ENCODE peak calls at places on chromosomes 6 and 20, in seven cellular contexts. One of them, this sample, is unnamed.

GRCh38 chr6:160167547-160168391 is 46.2 kb downstream of the SLC22A1 start:
- DNase-seq in fibroblast of pulmonary artery: no peak
- DNase-seq in SK-N-SH: no peak
- DNase-seq in GM12864: no peak
- DNase-seq in HCT116: no peak
- DNase-seq in choroid plexus epithelial cell: peak; percentile 7
- DNase-seq in activated CD8-positive, alpha-beta T cell treated with anti-CD3 and anti-CD28 coated beads for 36 hours: no peak
- DNase-seq in this sample: no peak

GRCh38 chr20:45771182-45771759 is 20.4 kb downstream of the WFDC3 start:
- DNase-seq in activated CD8-positive, alpha-beta T cell treated with anti-CD3 and anti-CD28 coated beads for 36 hours: peak; percentile 87
- DNase-seq in SK-N-SH: peak; percentile 70
- DNase-seq in GM12864: peak; percentile 53
- DNase-seq in choroid plexus epithelial cell: peak; percentile 84
- DNase-seq in HCT116: peak; percentile 61
- DNase-seq in fibroblast of pulmonary artery: peak; percentile 78
- DNase-seq in this sample: peak; percentile 76

GRCh38 chr6:78363688-78364087 is 503.7 kb upstream of the IRAK1BP1 start:
- DNase-seq in SK-N-SH: peak; percentile 28
- DNase-seq in fibroblast of pulmonary artery: no peak
- DNase-seq in HCT116: no peak
- DNase-seq in choroid plexus epithelial cell: no peak
- DNase-seq in activated CD8-positive, alpha-beta T cell treated with anti-CD3 and anti-CD28 coated beads for 36 hours: no peak
- DNase-seq in GM12864: no peak
- DNase-seq in this sample: no peak

GRCh38 chr6:112235956-112236355 is 18.4 kb downstream of the LAMA4 start:
- DNase-seq in SK-N-SH: no peak
- DNase-seq in activated CD8-positive, alpha-beta T cell treated with anti-CD3 and anti-CD28 coated beads for 36 hours: peak; percentile 89
- DNase-seq in choroid plexus epithelial cell: peak; percentile 89
- DNase-seq in fibroblast of pulmonary artery: peak; percentile 93
- DNase-seq in HCT116: no peak
- DNase-seq in GM12864: no peak
- DNase-seq in this sample: no peak

GRCh38 chr6:138410972-138411667 is 7.1 kb downstream of the HEBP2 start:
- DNase-seq in SK-N-SH: no peak
- DNase-seq in fibroblast of pulmonary artery: peak; percentile 51
- DNase-seq in choroid plexus epithelial cell: peak; percentile 35
- DNase-seq in HCT116: peak; percentile 16
- DNase-seq in GM12864: no peak
- DNase-seq in activated CD8-positive, alpha-beta T cell treated with anti-CD3 and anti-CD28 coated beads for 36 hours: no peak
- DNase-seq in this sample: peak; percentile 44

GRCh38 chr6:2920671-2921112 is 17.6 kb upstream of the SERPINB9 start:
- DNase-seq in GM12864: no peak
- DNase-seq in activated CD8-positive, alpha-beta T cell treated with anti-CD3 and anti-CD28 coated beads for 36 hours: no peak
- DNase-seq in SK-N-SH: no peak
- DNase-seq in choroid plexus epithelial cell: no peak
- DNase-seq in fibroblast of pulmonary artery: no peak
- DNase-seq in HCT116: no peak
- DNase-seq in this sample: no peak

GRCh38 chr20:56974499-56975250 is 291.8 kb downstream of the BMP7 start:
- DNase-seq in choroid plexus epithelial cell: peak; percentile 80
- DNase-seq in HCT116: peak; percentile 47
- DNase-seq in SK-N-SH: no peak
- DNase-seq in fibroblast of pulmonary artery: peak; percentile 57
- DNase-seq in GM12864: no peak
- DNase-seq in activated CD8-positive, alpha-beta T cell treated with anti-CD3 and anti-CD28 coated beads for 36 hours: peak; percentile 51
- DNase-seq in this sample: peak; percentile 41

GRCh38 chr20:43658723-43659419 is 8.0 kb upstream of the MYBL2 start:
- DNase-seq in SK-N-SH: no peak
- DNase-seq in GM12864: no peak
- DNase-seq in fibroblast of pulmonary artery: no peak
- DNase-seq in HCT116: no peak
- DNase-seq in choroid plexus epithelial cell: no peak
- DNase-seq in activated CD8-positive, alpha-beta T cell treated with anti-CD3 and anti-CD28 coated beads for 36 hours: peak; percentile 15
- DNase-seq in this sample: no peak

GRCh38 chr6:1736346-1737105 is 126.8 kb downstream of the FOXC1 start:
- DNase-seq in HCT116: no peak
- DNase-seq in GM12864: no peak
- DNase-seq in SK-N-SH: no peak
- DNase-seq in activated CD8-positive, alpha-beta T cell treated with anti-CD3 and anti-CD28 coated beads for 36 hours: no peak
- DNase-seq in fibroblast of pulmonary artery: no peak
- DNase-seq in choroid plexus epithelial cell: no peak
- DNase-seq in this sample: no peak

GRCh38 chr6:148146717-148147116 is 195.9 kb upstream of the SASH1 start:
- DNase-seq in SK-N-SH: no peak
- DNase-seq in fibroblast of pulmonary artery: peak; percentile 49
- DNase-seq in GM12864: no peak
- DNase-seq in activated CD8-positive, alpha-beta T cell treated with anti-CD3 and anti-CD28 coated beads for 36 hours: peak; percentile 86
- DNase-seq in choroid plexus epithelial cell: peak; percentile 12
- DNase-seq in HCT116: peak; percentile 13
- DNase-seq in this sample: no peak

GRCh38 chr6:143743256-143744166 is 65.7 kb downstream of the PHACTR2 start:
- DNase-seq in SK-N-SH: no peak
- DNase-seq in activated CD8-positive, alpha-beta T cell treated with anti-CD3 and anti-CD28 coated beads for 36 hours: no peak
- DNase-seq in fibroblast of pulmonary artery: peak; percentile 31
- DNase-seq in GM12864: no peak
- DNase-seq in choroid plexus epithelial cell: peak; percentile 56
- DNase-seq in HCT116: no peak
- DNase-seq in this sample: no peak

GRCh38 chr6:122423734-122424133 is 24.3 kb downstream of the HSF2 start:
- DNase-seq in GM12864: no peak
- DNase-seq in activated CD8-positive, alpha-beta T cell treated with anti-CD3 and anti-CD28 coated beads for 36 hours: no peak
- DNase-seq in fibroblast of pulmonary artery: no peak
- DNase-seq in SK-N-SH: no peak
- DNase-seq in HCT116: no peak
- DNase-seq in choroid plexus epithelial cell: no peak
- DNase-seq in this sample: no peak

GRCh38 chr6:31834704-31835375 is 7.3 kb downstream of the HSPA1B start:
- DNase-seq in GM12864: no peak
- DNase-seq in choroid plexus epithelial cell: no peak
- DNase-seq in fibroblast of pulmonary artery: no peak
- DNase-seq in SK-N-SH: peak; percentile 87
- DNase-seq in HCT116: peak; percentile 51
- DNase-seq in activated CD8-positive, alpha-beta T cell treated with anti-CD3 and anti-CD28 coated beads for 36 hours: peak; percentile 84
- DNase-seq in this sample: peak; percentile 79

GRCh38 chr20:43065299-43065698 is 124.4 kb downstream of the PTPRT start:
- DNase-seq in GM12864: no peak
- DNase-seq in SK-N-SH: no peak
- DNase-seq in HCT116: no peak
- DNase-seq in fibroblast of pulmonary artery: no peak
- DNase-seq in choroid plexus epithelial cell: no peak
- DNase-seq in activated CD8-positive, alpha-beta T cell treated with anti-CD3 and anti-CD28 coated beads for 36 hours: no peak
- DNase-seq in this sample: no peak

GRCh38 chr20:36872857-36873256 is 3.1 kb upstream of the TLDC2 start:
- DNase-seq in GM12864: no peak
- DNase-seq in activated CD8-positive, alpha-beta T cell treated with anti-CD3 and anti-CD28 coated beads for 36 hours: no peak
- DNase-seq in choroid plexus epithelial cell: no peak
- DNase-seq in fibroblast of pulmonary artery: no peak
- DNase-seq in SK-N-SH: peak; percentile 84
- DNase-seq in HCT116: no peak
- DNase-seq in this sample: no peak

GRCh38 chr6:32790306-32790705 is 26.5 kb downstream of the HLA-DOB start:
- DNase-seq in GM12864: no peak
- DNase-seq in activated CD8-positive, alpha-beta T cell treated with anti-CD3 and anti-CD28 coated beads for 36 hours: no peak
- DNase-seq in HCT116: peak; percentile 38
- DNase-seq in choroid plexus epithelial cell: no peak
- DNase-seq in SK-N-SH: no peak
- DNase-seq in fibroblast of pulmonary artery: no peak
- DNase-seq in this sample: no peak

GRCh38 chr6:25359191-25359861 is 80.2 kb downstream of the CARMIL1 start:
- DNase-seq in fibroblast of pulmonary artery: peak; percentile 81
- DNase-seq in activated CD8-positive, alpha-beta T cell treated with anti-CD3 and anti-CD28 coated beads for 36 hours: no peak
- DNase-seq in HCT116: no peak
- DNase-seq in SK-N-SH: no peak
- DNase-seq in choroid plexus epithelial cell: no peak
- DNase-seq in GM12864: no peak
- DNase-seq in this sample: no peak

GRCh38 chr20:47468290-47469050 is 33.2 kb upstream of the NCOA3 start:
- DNase-seq in activated CD8-positive, alpha-beta T cell treated with anti-CD3 and anti-CD28 coated beads for 36 hours: no peak
- DNase-seq in SK-N-SH: peak; percentile 47
- DNase-seq in fibroblast of pulmonary artery: no peak
- DNase-seq in choroid plexus epithelial cell: no peak
- DNase-seq in GM12864: peak; percentile 86
- DNase-seq in HCT116: no peak
- DNase-seq in this sample: peak; percentile 54

GRCh38 chr20:44736170-44737021 is 9.3 kb upstream of the KCNK15 start:
- DNase-seq in HCT116: peak; percentile 89
- DNase-seq in SK-N-SH: no peak
- DNase-seq in activated CD8-positive, alpha-beta T cell treated with anti-CD3 and anti-CD28 coated beads for 36 hours: peak; percentile 50
- DNase-seq in fibroblast of pulmonary artery: peak; percentile 89
- DNase-seq in GM12864: peak; percentile 29
- DNase-seq in choroid plexus epithelial cell: peak; percentile 93
- DNase-seq in this sample: no peak

GRCh38 chr6:117595099-117595923 is 7.0 kb downstream of the GOPC start:
- DNase-seq in HCT116: no peak
- DNase-seq in GM12864: no peak
- DNase-seq in choroid plexus epithelial cell: no peak
- DNase-seq in fibroblast of pulmonary artery: no peak
- DNase-seq in activated CD8-positive, alpha-beta T cell treated with anti-CD3 and anti-CD28 coated beads for 36 hours: no peak
- DNase-seq in SK-N-SH: no peak
- DNase-seq in this sample: no peak

GRCh38 chr6:8549381-8549780 is 114.0 kb upstream of the SLC35B3 start:
- DNase-seq in GM12864: no peak
- DNase-seq in HCT116: no peak
- DNase-seq in activated CD8-positive, alpha-beta T cell treated with anti-CD3 and anti-CD28 coated beads for 36 hours: no peak
- DNase-seq in choroid plexus epithelial cell: peak; percentile 19
- DNase-seq in SK-N-SH: no peak
- DNase-seq in fibroblast of pulmonary artery: no peak
- DNase-seq in this sample: no peak

GRCh38 chr6:55621993-55622392 is 43.0 kb upstream of the HMGCLL1 start:
- DNase-seq in activated CD8-positive, alpha-beta T cell treated with anti-CD3 and anti-CD28 coated beads for 36 hours: no peak
- DNase-seq in choroid plexus epithelial cell: no peak
- DNase-seq in HCT116: no peak
- DNase-seq in SK-N-SH: no peak
- DNase-seq in fibroblast of pulmonary artery: no peak
- DNase-seq in GM12864: no peak
- DNase-seq in this sample: no peak

GRCh38 chr20:61939691-61940360 is 125.9 kb downstream of the TAF4 start:
- DNase-seq in activated CD8-positive, alpha-beta T cell treated with anti-CD3 and anti-CD28 coated beads for 36 hours: no peak
- DNase-seq in GM12864: no peak
- DNase-seq in choroid plexus epithelial cell: no peak
- DNase-seq in fibroblast of pulmonary artery: no peak
- DNase-seq in SK-N-SH: no peak
- DNase-seq in HCT116: no peak
- DNase-seq in this sample: no peak

GRCh38 chr6:159899994-159900745 is 9.4 kb downstream of the MAS1 start:
- DNase-seq in activated CD8-positive, alpha-beta T cell treated with anti-CD3 and anti-CD28 coated beads for 36 hours: no peak
- DNase-seq in choroid plexus epithelial cell: peak; percentile 92
- DNase-seq in fibroblast of pulmonary artery: peak; percentile 65
- DNase-seq in HCT116: no peak
- DNase-seq in SK-N-SH: no peak
- DNase-seq in GM12864: no peak
- DNase-seq in this sample: no peak

GRCh38 chr6:42970859-42971612 is 7.9 kb downstream of the PEX6 start:
- DNase-seq in GM12864: no peak
- DNase-seq in fibroblast of pulmonary artery: no peak
- DNase-seq in activated CD8-positive, alpha-beta T cell treated with anti-CD3 and anti-CD28 coated beads for 36 hours: peak; percentile 59
- DNase-seq in HCT116: no peak
- DNase-seq in SK-N-SH: no peak
- DNase-seq in choroid plexus epithelial cell: peak; percentile 19
- DNase-seq in this sample: no peak

GRCh38 chr6:149380523-149380922 is 19.5 kb upstream of the SUMO4 start:
- DNase-seq in GM12864: no peak
- DNase-seq in HCT116: no peak
- DNase-seq in fibroblast of pulmonary artery: no peak
- DNase-seq in choroid plexus epithelial cell: no peak
- DNase-seq in activated CD8-positive, alpha-beta T cell treated with anti-CD3 and anti-CD28 coated beads for 36 hours: no peak
- DNase-seq in SK-N-SH: no peak
- DNase-seq in this sample: no peak

GRCh38 chr6:36196049-36196879 is at the start of gene BRPF3:
- DNase-seq in HCT116: no peak
- DNase-seq in choroid plexus epithelial cell: peak; percentile 70
- DNase-seq in GM12864: no peak
- DNase-seq in activated CD8-positive, alpha-beta T cell treated with anti-CD3 and anti-CD28 coated beads for 36 hours: peak; percentile 78
- DNase-seq in SK-N-SH: peak; percentile 94
- DNase-seq in fibroblast of pulmonary artery: peak; percentile 75
- DNase-seq in this sample: peak; percentile 88
- TF ChIP-seq CTCF in HCT116: peak; percentile 32
- TF ChIP-seq CTCF in choroid plexus epithelial cell: no peak
- TF ChIP-seq CTCF in GM12864: peak; percentile 51
- TF ChIP-seq CTCF in activated CD8-positive, alpha-beta T cell treated with anti-CD3 and anti-CD28 coated beads for 36 hours: peak; percentile 72
- TF ChIP-seq CTCF in SK-N-SH: peak; percentile 45
- TF ChIP-seq CTCF in fibroblast of pulmonary artery: peak; percentile 1
- TF ChIP-seq CTCF in this sample: peak; percentile 87

GRCh38 chr20:431012-431904 is 23.2 kb downstream of the RBCK1 start:
- DNase-seq in SK-N-SH: peak; percentile 91
- DNase-seq in activated CD8-positive, alpha-beta T cell treated with anti-CD3 and anti-CD28 coated beads for 36 hours: peak; percentile 67
- DNase-seq in fibroblast of pulmonary artery: peak; percentile 70
- DNase-seq in HCT116: peak; percentile 69
- DNase-seq in GM12864: no peak
- DNase-seq in choroid plexus epithelial cell: peak; percentile 80
- DNase-seq in this sample: peak; percentile 46
- TF ChIP-seq CTCF in SK-N-SH: peak; percentile 74
- TF ChIP-seq CTCF in activated CD8-positive, alpha-beta T cell treated with anti-CD3 and anti-CD28 coated beads for 36 hours: peak; percentile 22
- TF ChIP-seq CTCF in fibroblast of pulmonary artery: peak; percentile 56
- TF ChIP-seq CTCF in HCT116: peak; percentile 83
- TF ChIP-seq CTCF in GM12864: no peak
- TF ChIP-seq CTCF in choroid plexus epithelial cell: peak; percentile 69
- TF ChIP-seq CTCF in this sample: peak; percentile 43

DNA sequence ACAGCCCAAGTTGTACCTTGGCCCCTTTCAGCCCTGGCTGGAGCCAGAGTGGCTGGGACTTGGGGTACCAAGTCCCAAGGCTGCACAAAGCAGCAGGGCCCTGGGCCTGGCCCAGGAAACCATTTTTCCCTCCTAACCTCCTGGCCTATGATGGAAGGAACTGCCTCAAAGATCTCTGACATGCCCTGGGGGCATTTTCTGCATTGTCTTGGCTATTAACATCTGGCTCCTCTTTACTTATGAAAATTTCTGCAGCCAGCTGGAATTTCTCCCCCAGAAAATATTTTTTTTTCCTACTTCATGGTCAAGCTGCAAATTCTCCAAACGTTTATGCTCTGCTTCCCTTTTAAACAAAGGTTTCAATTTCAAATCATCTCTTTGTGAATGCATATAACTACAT is 269.4 kb upstream of the CDYL start:
- DNase-seq in activated CD8-positive, alpha-beta T cell treated with anti-CD3 and anti-CD28 coated beads for 36 hours: no peak
- DNase-seq in fibroblast of pulmonary artery: no peak
- DNase-seq in HCT116: no peak
- DNase-seq in GM12864: no peak
- DNase-seq in SK-N-SH: no peak
- DNase-seq in choroid plexus epithelial cell: no peak
- DNase-seq in this sample: no peak
- TF ChIP-seq CTCF in activated CD8-positive, alpha-beta T cell treated with anti-CD3 and anti-CD28 coated beads for 36 hours: no peak
- TF ChIP-seq CTCF in fibroblast of pulmonary artery: no peak
- TF ChIP-seq CTCF in HCT116: no peak
- TF ChIP-seq CTCF in GM12864: no peak
- TF ChIP-seq CTCF in SK-N-SH: no peak
- TF ChIP-seq CTCF in choroid plexus epithelial cell: no peak
- TF ChIP-seq CTCF in this sample: no peak

DNA sequence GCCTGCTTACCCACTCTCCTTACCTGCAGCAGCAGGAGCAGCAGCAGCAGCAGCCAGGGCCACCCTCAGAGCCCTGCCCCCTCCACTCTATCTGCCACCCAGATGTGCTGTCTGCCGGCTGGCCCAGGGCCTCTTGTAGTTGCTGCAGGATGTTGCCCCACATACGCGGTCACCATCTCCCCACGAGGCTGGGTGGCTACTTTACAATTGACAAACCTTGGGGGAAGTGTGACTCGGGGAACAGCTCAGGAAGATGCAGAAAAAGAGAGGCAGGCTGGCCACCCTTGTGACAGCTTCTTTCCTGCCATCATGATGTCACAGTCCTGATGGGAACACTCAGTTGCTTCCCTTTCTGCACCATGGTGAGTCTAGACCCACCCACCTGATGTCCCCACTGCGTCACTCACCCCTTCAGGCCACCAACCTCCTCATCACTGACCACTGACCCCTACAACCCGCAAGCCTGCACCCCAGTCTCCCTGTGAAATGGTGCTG is 14.5 kb downstream of the TREM1 start:
- DNase-seq in fibroblast of pulmonary artery: no peak
- DNase-seq in activated CD8-positive, alpha-beta T cell treated with anti-CD3 and anti-CD28 coated beads for 36 hours: peak; percentile 24
- DNase-seq in GM12864: no peak
- DNase-seq in SK-N-SH: no peak
- DNase-seq in choroid plexus epithelial cell: no peak
- DNase-seq in HCT116: no peak
- DNase-seq in this sample: no peak
- TF ChIP-seq CTCF in fibroblast of pulmonary artery: no peak
- TF ChIP-seq CTCF in activated CD8-positive, alpha-beta T cell treated with anti-CD3 and anti-CD28 coated beads for 36 hours: no peak
- TF ChIP-seq CTCF in GM12864: no peak
- TF ChIP-seq CTCF in SK-N-SH: no peak
- TF ChIP-seq CTCF in choroid plexus epithelial cell: no peak
- TF ChIP-seq CTCF in HCT116: no peak
- TF ChIP-seq CTCF in this sample: no peak

This sample was measured in GM13977.